ENCODE peak calls at places on chromosomes 4 and X, in five cellular contexts. X is K562, A is GM23338, C is GM12878, H is HepG2. N is an unnamed sample.
A peak's percentile ranks its signal among the peaks of the same experiment; 100 is the strongest.

GRCh38 chrX:87846956-87847355 is 329.4 kb downstream of the KLHL4 start:
- DNase-seq in C (no peak), A (no peak), H (peak; percentile 0), X (no peak), N (no peak)

GRCh38 chr4:164116286-164116685 is 621.8 kb downstream of the TMA16 start:
- DNase-seq in X (no peak), H (no peak), A (no peak), C (no peak), N (no peak)

GRCh38 chr4:33063238-33063637 is 2343.1 kb downstream of the PCDH7 start:
- DNase-seq in C (no peak), H (no peak), A (no peak), X (no peak), N (no peak)

GRCh38 chr4:156137971-156138581 is 184.4 kb upstream of the CTSO start:
- DNase-seq in H (no peak), X (no peak), C (no peak), A (no peak), N (no peak)

GRCh38 chr4:7725951-7726350 is 213.7 kb downstream of the AFAP1 start:
- DNase-seq in H (no peak), A (no peak), X (no peak), C (no peak), N (no peak)

GRCh38 chrX:14776901-14777300 is 96.0 kb downstream of the FANCB start:
- DNase-seq in C (no peak), X (no peak), H (no peak), A (no peak), N (no peak)

GRCh38 chr4:13523591-13524503 is 20.5 kb downstream of the NKX3-2 start:
- DNase-seq in X (no peak), H (no peak), A (peak; percentile 71), C (no peak), N (no peak)

GRCh38 chrX:115972717-115973116 is 197.8 kb upstream of the AGTR2 start:
- DNase-seq in H (no peak), X (no peak), A (no peak), C (no peak), N (no peak)

GRCh38 chr4:98994474-98995182 is 893 bp upstream of the METAP1 start:
- DNase-seq in C (no peak), X (peak; percentile 15), A (no peak), H (peak; percentile 45), N (no peak)

GRCh38 chr4:115233600-115233999 is 120.2 kb upstream of the NDST4 start:
- DNase-seq in C (no peak), H (no peak), X (no peak), A (no peak), N (no peak)

GRCh38 chrX:101691823-101692222 is 32.2 kb upstream of the ARMCX2 start:
- DNase-seq in A (no peak), C (no peak), H (no peak), X (no peak), N (no peak)

DNA sequence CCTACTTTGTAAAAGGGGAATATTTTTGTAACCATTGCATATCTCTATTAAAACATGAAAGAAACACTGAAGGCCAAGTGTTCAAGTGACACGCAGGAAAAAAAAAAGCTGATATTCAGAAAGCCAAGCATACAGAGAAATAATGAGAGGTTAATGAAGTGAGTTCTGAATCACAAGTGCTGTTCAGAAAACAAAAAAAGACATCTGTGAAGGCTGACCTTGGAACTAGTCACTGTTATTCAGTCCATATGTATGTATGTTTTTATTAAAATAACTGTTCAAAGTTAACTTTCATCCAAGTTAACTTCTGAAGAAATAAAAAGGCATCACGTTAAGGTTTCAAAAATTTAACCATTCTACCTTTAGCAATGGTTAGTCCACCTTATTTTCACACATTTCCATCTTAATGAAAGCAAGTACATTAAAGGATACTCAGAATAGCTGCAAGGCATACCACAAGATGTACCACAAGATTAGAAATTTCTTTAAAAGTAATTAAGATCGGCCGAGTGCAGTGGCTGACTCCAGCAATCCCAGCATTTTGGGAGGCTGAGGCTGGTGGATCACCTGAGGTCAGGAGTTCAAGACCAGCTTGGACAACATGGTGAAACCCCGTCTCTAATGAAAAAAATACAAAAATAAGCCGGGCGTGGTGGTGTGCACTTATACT is 31.4 kb downstream of the SH3RF1 start:
- DNase-seq in A (no peak), C (no peak), H (no peak), X (no peak), N (no peak)
- TF ChIP-seq JUNB in A (no peak), C (no peak), H (no peak), X (no peak), N (no peak)

GRCh38 chr4:2835978-2836377 is 7.7 kb upstream of the ADD1 start:
- DNase-seq in A (no peak), C (no peak), H (no peak), X (no peak), N (no peak)

GRCh38 chr4:2834001-2834921 is 9.4 kb upstream of the ADD1 start:
- DNase-seq in C (no peak), A (no peak), H (no peak), X (no peak), N (no peak)

GRCh38 chr4:2837904-2838496 is 5.6 kb upstream of the ADD1 start:
- DNase-seq in C (no peak), H (no peak), A (no peak), X (no peak), N (no peak)

GRCh38 chr4:2837110-2837903 is 6.3 kb upstream of the ADD1 start:
- DNase-seq in H (no peak), A (peak; percentile 29), X (no peak), C (no peak), N (no peak)

GRCh38 chr4:2836391-2836859 is 7.2 kb upstream of the ADD1 start:
- DNase-seq in A (no peak), H (no peak), C (no peak), X (no peak), N (no peak)
- TF ChIP-seq JUNB in A (no peak), H (no peak), C (no peak), X (no peak), N (no peak)

DNA sequence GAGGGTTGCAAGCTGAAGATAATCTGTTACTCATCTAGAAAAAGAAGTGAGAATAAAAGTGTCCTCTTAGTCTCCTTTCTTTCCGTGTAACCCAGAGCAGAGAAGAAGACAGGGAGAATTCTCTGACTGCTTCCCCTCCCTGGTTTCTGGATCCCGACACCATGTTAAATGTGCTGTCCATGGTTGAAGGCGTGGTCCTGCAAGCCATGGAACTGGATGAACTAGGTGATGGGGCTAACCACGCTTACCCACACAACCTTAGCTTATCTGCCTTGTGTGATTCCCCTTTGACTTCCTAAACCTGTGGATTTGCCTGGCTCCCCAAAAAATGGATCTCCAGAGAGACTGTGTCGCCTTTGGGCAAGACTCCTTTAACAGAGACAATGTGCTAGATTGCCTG is 907.6 kb downstream of the FSTL5 start:
- DNase-seq in C (no peak), A (peak; percentile 20), H (no peak), X (no peak), N (no peak)
- TF ChIP-seq JUNB in C (no peak), A (no peak), H (no peak), X (no peak), N (no peak)

DNA sequence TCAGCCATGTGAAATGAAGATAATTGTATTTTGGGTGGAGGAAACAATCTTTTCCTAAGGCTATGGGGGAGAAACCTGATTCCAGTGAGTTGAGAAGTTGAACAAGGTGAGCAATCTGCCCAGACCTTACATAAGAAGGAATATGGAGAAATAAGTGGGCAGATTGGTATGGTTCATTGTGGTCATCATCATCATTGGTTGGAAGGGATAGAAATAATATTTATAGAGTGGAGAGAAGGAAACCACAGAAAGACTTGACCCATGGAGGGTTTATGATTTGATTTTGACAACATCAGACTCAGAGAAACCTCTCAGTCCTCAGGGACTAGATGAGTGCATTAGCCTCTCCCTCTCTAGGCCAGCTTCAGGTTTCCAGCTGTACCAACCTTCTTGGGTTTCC is 177.9 kb upstream of the NEIL3 start:
- DNase-seq in H (no peak), A (no peak), C (no peak), X (no peak), N (no peak)
- TF ChIP-seq JUNB in H (no peak), A (no peak), C (no peak), X (no peak), N (no peak)

GRCh38 chr4:107838763-107839162 is 14.0 kb downstream of the SGMS2 start:
- DNase-seq in A (no peak), X (no peak), C (no peak), H (no peak), N (no peak)
- TF ChIP-seq JUNB in A (no peak), X (no peak), C (no peak), H (no peak), N (no peak)

GRCh38 chr4:579543-580175 is 3.6 kb upstream of the TMEM271 start:
- DNase-seq in H (no peak), A (peak; percentile 52), C (no peak), X (no peak), N (no peak)
- TF ChIP-seq JUNB in H (no peak), A (no peak), C (no peak), X (no peak), N (no peak)

DNA sequence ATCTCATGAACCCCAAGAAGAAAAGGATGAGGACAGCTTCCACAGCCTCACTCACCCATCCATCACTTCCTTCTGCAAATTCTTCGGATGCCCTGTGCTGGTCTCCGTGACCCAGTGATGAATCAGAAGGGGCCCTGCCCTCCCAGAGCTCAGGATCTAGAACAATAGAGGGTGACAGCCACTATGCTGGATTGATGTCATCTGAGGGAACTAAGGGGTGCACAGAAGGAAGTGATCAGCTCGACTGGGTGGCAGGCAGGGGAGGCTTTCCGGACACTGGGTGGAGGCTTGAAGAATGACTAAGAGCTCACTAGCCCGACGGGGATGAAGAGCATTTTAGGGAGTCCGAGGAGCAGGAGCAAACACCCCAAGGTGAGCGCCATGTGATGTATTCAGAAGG is 1.4 kb upstream of the ZNF185 start:
- DNase-seq in H (no peak), X (no peak), C (no peak), A (no peak), N (peak; percentile 41)
- TF ChIP-seq JUNB in H (no peak), X (no peak), C (no peak), A (no peak), N (no peak)

GRCh38 chrX:78378476-78379115 is 51.2 kb upstream of the CYSLTR1 start:
- DNase-seq in X (no peak), A (no peak), C (no peak), H (no peak), N (no peak)
- TF ChIP-seq JUNB in X (no peak), A (no peak), C (no peak), H (no peak), N (no peak)

DNA sequence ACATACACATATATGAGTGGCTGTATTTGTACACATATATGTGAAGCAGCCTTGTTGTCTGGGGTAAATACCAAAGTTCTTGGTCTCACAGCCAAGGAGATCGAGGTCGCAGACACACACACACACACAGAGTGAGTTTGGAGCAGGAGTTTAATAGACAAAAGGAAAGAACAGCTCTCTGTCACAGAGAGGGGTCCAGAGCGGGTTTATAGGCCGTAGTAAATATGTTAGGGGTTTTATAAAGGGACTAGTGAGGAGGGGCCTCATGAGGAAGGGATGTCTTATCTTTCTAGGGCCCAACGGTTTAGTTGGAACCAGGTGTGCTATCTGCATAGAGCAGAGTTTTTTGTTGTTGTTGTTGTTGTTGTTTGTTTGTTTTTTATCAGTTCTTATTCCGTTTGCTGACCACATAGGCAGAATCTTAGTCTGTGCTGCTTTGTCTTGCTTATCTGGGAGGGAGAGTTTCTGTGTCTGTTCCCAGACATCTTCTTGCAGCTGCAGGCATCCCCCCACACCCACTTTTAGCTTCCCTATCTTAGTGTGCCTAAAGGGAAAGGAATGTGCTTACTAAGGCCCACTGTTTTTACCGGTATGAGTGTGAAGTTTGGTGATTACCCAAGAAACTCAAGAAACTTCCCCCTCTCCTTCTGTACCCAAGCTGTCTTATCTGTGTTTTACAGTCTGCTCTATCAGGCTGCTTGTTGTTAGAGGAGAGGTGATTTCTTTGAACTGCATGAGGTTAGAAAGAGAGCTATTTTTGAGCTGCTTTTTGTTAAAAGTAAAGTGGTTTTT is 91.9 kb downstream of the TENT5D start:
- DNase-seq in X (peak; percentile 63), A (peak; percentile 21), C (no peak), H (no peak), N (no peak)
- TF ChIP-seq JUNB in X (no peak), A (no peak), C (no peak), H (no peak), N (no peak)

N was measured in A549.